ENCODE peak calls at places on chromosome 19, in seven cellular contexts. S, U, H, B, X, Y and V are unnamed samples.

GRCh38 chr19:56348289-56348877 is 33.7 kb upstream of the ZSCAN5A start:
- DNase-seq in S (no peak), U (no peak), H (no peak), B (no peak), X (no peak), Y (no peak), V (no peak)

GRCh38 chr19:35337081-35337983 is 8.3 kb downstream of the CD22 start:
- DNase-seq in S (no peak), U (no peak), H (no peak), B (no peak), X (no peak), Y (no peak), V (no peak)

GRCh38 chr19:582497-583197 is 7.0 kb upstream of the HCN2 start:
- DNase-seq in S (no peak), U (no peak), H (no peak), B (peak), X (no peak), Y (no peak), V (no peak)

GRCh38 chr19:40565910-40566495 is 10.7 kb upstream of the SHKBP1 start:
- DNase-seq in S (no peak), U (no peak), H (no peak), B (no peak), X (no peak), Y (no peak), V (no peak)

GRCh38 chr19:575527-576506 is 3.4 kb downstream of the BSG start:
- DNase-seq in S (no peak), U (no peak), H (peak), B (peak), X (no peak), Y (no peak), V (no peak)

GRCh38 chr19:35088514-35088913 is 27.1 kb upstream of the FXYD3 start:
- DNase-seq in S (peak), U (no peak), H (no peak), B (peak), X (no peak), Y (no peak), V (no peak)

GRCh38 chr19:7657047-7657779 is 11.6 kb upstream of the RETN start:
- DNase-seq in S (no peak), U (no peak), H (no peak), B (no peak), X (no peak), Y (no peak), V (no peak)

GRCh38 chr19:4108767-4109625 is 14.9 kb downstream of the MAP2K2 start:
- DNase-seq in S (no peak), U (no peak), H (no peak), B (no peak), X (no peak), Y (peak), V (no peak)

GRCh38 chr19:53388904-53389303 is 6.0 kb upstream of the ZNF765 start:
- DNase-seq in S (no peak), U (no peak), H (no peak), B (peak), X (no peak), Y (no peak), V (no peak)

GRCh38 chr19:53947624-53948023 is 15.1 kb upstream of the CACNG8 start:
- DNase-seq in S (no peak), U (no peak), H (no peak), B (no peak), X (no peak), Y (no peak), V (no peak)

GRCh38 chr19:6459356-6460098 is at the start of gene SLC25A23:
- DNase-seq in S (peak), U (no peak), H (peak), B (peak), X (no peak), Y (peak), V (peak)

GRCh38 chr19:11538232-11539036 is at the start of gene CNN1:
- DNase-seq in S (peak), U (peak), H (peak), B (peak), X (peak), Y (no peak), V (peak)

GRCh38 chr19:36141039-36141914 is 1.4 kb downstream of the CAPNS1 start:
- DNase-seq in S (peak), U (peak), H (peak), B (peak), X (peak), Y (peak), V (peak)

GRCh38 chr19:13959962-13960862 is 7.9 kb downstream of the DCAF15 start:
- DNase-seq in S (no peak), U (no peak), H (no peak), B (no peak), X (no peak), Y (peak), V (no peak)

GRCh38 chr19:10424011-10424637 is 3.8 kb downstream of the PDE4A start:
- DNase-seq in S (no peak), U (no peak), H (peak), B (peak), X (no peak), Y (peak), V (peak)

GRCh38 chr19:3849787-3850186 is 19.1 kb downstream of the ZFR2 start:
- DNase-seq in S (no peak), U (no peak), H (no peak), B (no peak), X (no peak), Y (no peak), V (no peak)

GRCh38 chr19:31408460-31409124 is 59.4 kb upstream of the TSHZ3 start:
- DNase-seq in S (peak), U (no peak), H (no peak), B (peak), X (no peak), Y (no peak), V (no peak)

GRCh38 chr19:45499196-45500180 is 1.2 kb downstream of the PPM1N start:
- DNase-seq in S (no peak), U (no peak), H (no peak), B (no peak), X (no peak), Y (peak), V (peak)

GRCh38 chr19:10352764-10353671 is 13.6 kb upstream of the ICAM3 start:
- DNase-seq in S (no peak), U (no peak), H (peak), B (no peak), X (no peak), Y (no peak), V (peak)

DNA sequence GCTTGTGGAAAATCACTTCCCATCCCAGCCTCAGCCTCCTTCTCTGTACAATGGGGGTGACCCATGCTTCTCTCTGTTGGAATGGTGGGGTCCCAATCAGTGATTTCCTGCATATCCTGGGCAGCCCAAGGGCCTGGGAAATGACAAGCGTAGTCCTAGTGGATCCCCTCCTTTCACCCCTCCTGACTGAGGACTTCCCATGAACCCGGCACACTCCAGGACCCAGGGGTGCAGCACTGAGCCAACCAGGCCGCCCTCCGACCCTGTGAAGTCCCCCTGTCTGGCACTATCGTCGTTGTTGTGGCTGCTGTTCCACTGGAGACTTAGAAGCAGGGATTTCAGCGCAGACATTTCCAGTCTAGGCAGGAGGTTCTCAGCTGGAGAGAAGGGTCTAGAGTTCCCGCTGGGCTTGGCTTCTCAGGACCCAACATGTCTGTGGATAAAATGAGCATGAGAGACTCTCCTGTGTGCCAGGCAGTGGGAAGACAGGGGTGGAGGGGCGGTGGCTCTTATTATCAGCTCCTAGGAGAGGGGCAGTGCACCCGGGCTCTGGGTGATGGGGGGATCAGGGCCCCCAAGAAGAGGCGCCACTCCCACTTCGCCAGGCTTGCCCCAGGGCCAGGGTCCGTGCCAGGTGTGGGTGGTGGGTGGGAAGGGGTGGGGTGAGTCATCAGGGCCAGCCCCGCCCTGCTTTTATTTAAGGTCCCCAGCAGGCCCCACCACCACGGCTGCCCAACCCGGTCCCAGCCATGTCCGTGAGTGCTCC is at the start of gene LGALS7B:
- DNase-seq in S (no peak), U (no peak), H (no peak), B (no peak), X (no peak), Y (no peak), V (no peak)
- H3K27ac ChIP-seq in S (no peak), U (no peak), H (no peak), B (no peak), X (no peak), Y (no peak), V (no peak)

GRCh38 chr19:47540748-47541147 is 25.9 kb upstream of the NAPA start:
- DNase-seq in S (peak), U (no peak), H (no peak), B (peak), X (no peak), Y (no peak), V (no peak)
- TF ChIP-seq CTCF in S (peak), U (no peak), H (peak), B (peak), X (no peak), Y (no peak), V (no peak)

DNA sequence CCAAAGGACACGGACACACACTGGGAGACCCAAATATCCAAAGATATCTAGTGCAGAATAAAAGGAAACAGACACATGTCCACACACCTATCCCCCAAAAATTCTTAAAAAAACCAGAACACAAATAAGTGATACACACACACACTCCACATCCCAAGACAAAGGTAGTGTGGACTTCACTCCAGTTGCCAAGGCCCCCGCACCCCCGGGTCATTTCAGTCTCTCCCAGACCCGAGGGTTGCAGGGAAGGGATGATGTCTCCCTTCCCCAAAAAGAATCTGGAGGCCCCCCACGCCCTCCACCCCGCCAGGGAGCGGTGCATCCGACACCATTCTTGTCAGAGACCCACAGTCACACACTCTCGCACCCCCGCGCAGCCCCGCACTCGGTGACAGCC is 407 bp downstream of the DPF1 start:
- DNase-seq in S (no peak), U (no peak), H (no peak), B (no peak), X (no peak), Y (no peak), V (no peak)
- H3K27ac ChIP-seq in S (no peak), U (no peak), H (no peak), B (no peak), X (no peak), Y (no peak), V (no peak)

DNA sequence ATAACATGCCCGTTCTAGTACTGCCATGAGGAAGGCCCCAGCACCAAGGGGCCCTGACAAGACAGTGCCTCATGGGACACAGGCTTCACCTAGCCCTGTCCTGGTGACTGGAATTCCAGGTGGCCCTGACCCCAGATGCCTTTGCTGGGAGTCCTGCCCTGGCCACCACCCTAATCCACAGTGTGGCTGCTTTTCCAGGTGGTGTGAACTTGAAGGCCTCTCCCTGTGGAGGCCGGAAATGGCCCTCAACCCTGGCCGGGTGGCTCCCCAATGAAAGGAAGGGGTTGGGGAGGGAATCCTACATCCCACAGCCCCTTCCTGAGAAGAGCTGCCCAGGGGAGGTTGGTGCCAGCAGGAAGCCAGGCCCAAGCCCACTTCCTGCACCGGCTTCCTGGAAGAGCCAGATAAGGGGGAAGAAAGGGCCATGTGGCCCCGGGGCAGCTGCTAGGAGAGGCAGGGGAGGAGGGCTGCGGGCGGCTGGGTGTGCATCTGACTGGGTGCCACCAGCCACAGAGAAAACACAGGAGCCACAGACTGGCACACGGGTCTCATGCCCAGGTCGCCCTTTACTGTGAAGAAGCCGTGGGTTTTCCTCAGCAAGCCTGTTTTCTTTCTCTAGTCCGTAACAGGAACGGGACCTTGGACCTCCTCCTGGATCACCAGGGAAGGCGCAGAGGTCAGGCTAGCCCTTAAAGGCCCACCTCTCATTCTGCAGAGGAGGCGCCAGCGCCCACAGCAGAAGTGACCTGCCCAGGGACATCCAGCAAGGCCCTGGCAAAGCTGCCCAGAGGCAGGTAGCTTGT is 4.7 kb downstream of the LSM4 start:
- DNase-seq in S (no peak), U (no peak), H (peak), B (no peak), X (no peak), Y (peak), V (no peak)
- TF ChIP-seq CTCF in S (no peak), U (no peak), H (no peak), B (no peak), X (no peak), Y (no peak), V (no peak)

GRCh38 chr19:51692065-51692915 is 840 bp upstream of the SPACA6 start:
- DNase-seq in S (no peak), U (no peak), H (no peak), B (no peak), X (no peak), Y (no peak), V (no peak)
- H3K27ac ChIP-seq in S (no peak), U (peak), H (peak), B (peak), X (peak), Y (no peak), V (peak)

DNA sequence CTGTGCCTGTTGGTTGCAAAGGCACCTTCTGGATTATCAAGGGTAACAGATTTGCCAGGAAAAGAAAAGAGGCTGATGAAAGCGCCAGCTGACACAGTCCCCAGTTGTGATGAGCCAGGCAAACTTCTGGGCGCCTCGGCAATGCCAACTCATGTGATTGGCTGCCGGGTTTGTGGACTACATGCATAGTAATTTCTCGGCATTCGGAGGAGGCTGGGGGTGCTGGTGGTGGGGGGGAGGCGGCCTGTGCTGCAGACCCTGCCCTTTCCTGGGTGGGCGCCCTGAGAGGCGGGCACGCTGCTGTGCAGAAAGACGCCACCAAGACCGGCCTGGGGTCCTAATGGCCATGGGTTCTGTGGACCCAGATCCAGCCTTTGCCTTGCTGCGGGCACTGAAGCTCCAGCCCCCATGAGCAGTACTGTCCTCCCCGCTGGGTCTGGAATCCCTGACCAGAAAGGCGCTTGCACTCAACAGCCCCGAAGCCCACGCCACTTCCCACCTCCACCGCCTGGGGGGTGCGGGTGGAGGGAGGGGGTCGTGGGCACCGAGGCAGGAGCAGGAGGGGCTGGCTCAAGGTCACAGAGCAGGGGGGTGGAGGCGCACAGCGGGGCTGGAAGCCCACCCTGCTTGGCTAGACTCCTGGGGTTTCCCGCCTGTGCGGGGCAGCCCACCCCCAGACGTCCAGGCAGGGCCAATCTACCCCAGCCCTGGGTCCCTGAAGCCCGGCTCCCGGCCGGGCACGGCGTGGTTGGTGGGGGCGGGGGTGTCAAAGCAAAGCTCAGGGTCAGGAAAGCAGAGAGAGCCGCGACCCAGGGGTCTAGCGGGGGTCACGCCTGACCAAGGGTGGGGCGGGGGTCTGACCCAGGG is 1.0 kb downstream of the DIRAS1 start:
- DNase-seq in S (no peak), U (no peak), H (peak), B (peak), X (no peak), Y (no peak), V (no peak)
- TF ChIP-seq CTCF in S (peak), U (no peak), H (no peak), B (no peak), X (no peak), Y (no peak), V (no peak)

GRCh38 chr19:33794578-33795369 is 1.9 kb upstream of the KCTD15 start:
- DNase-seq in S (no peak), U (no peak), H (peak), B (no peak), X (no peak), Y (no peak), V (no peak)
- H3K27ac ChIP-seq in S (peak), U (peak), H (peak), B (peak), X (peak), Y (no peak), V (peak)